ENCODE peak calls at places on chromosomes 13 and 19, in seven cellular contexts. C is cardiac muscle cell; S is vagina; Z is neuronal stem cell; O is left ventricle myocardium inferior; E is CD4-positive, alpha-beta memory T cell; B is IMR-90. L is an unnamed sample.

GRCh38 chr13:27338816-27339215 is 68.2 kb downstream of the RASL11A start:
- DNase-seq in O (no peak), Z (no peak), B (no peak), C (no peak), E (no peak), S (no peak), L (no peak)

GRCh38 chr19:38004100-38004504 is 97.1 kb downstream of the SIPA1L3 start:
- DNase-seq in O (no peak), B (no peak), C (peak; percentile 37), Z (no peak), S (no peak), E (no peak), L (no peak)

GRCh38 chr13:28466151-28466550 is 28.8 kb downstream of the FLT1 start:
- DNase-seq in O (no peak), C (no peak), Z (no peak), B (no peak), E (no peak), S (no peak), L (no peak)

GRCh38 chr19:16268676-16269319 is 55.8 kb upstream of the KLF2 start:
- DNase-seq in S (no peak), Z (no peak), C (no peak), O (no peak), B (no peak), E (peak; percentile 37), L (no peak)

GRCh38 chr19:7337380-7338194 is 11.2 kb upstream of the ARHGEF18 start:
- DNase-seq in Z (no peak), C (no peak), O (no peak), E (no peak), S (no peak), B (no peak), L (no peak)

GRCh38 chr13:60431108-60431700 is 34.2 kb downstream of the TDRD3 start:
- DNase-seq in B (peak; percentile 72), C (peak; percentile 78), S (no peak), E (peak; percentile 52), Z (peak; percentile 41), O (no peak), L (no peak)

GRCh38 chr13:51519839-51520238 is 64.4 kb upstream of the WDFY2 start:
- DNase-seq in E (no peak), O (no peak), B (peak; percentile 61), Z (no peak), C (peak; percentile 44), S (no peak), L (no peak)

GRCh38 chr19:43789029-43789428 is 8.3 kb upstream of the KCNN4 start:
- DNase-seq in B (peak; percentile 56), E (no peak), S (no peak), C (peak; percentile 66), Z (peak; percentile 49), O (no peak), L (no peak)

GRCh38 chr19:37986048-37986750 is 79.2 kb downstream of the SIPA1L3 start:
- DNase-seq in B (no peak), E (no peak), Z (no peak), S (no peak), O (no peak), C (no peak), L (no peak)

GRCh38 chr13:60369242-60369641 is 27.8 kb upstream of the TDRD3 start:
- DNase-seq in Z (no peak), C (peak; percentile 12), S (no peak), O (no peak), B (peak; percentile 2), E (no peak), L (no peak)

GRCh38 chr19:13026478-13026999 is 31.3 kb downstream of the NFIX start:
- DNase-seq in B (peak; percentile 57), E (no peak), C (peak; percentile 45), S (no peak), Z (no peak), O (no peak), L (no peak)

GRCh38 chr13:50244913-50245574 is 229.8 kb downstream of the KCNRG start:
- DNase-seq in C (peak; percentile 59), O (no peak), B (peak; percentile 88), E (no peak), S (no peak), Z (no peak), L (peak; percentile 12)

GRCh38 chr19:13007292-13008045 is 12.2 kb downstream of the NFIX start:
- DNase-seq in C (no peak), B (no peak), S (no peak), E (no peak), Z (no peak), O (peak; percentile 73), L (no peak)

GRCh38 chr13:38590796-38591507 is 95.9 kb upstream of the FREM2 start:
- DNase-seq in S (no peak), O (no peak), C (no peak), Z (no peak), B (no peak), E (no peak), L (no peak)

GRCh38 chr19:43589680-43590079 is 6.3 kb downstream of the IRGQ start:
- DNase-seq in Z (no peak), E (no peak), S (no peak), C (no peak), O (no peak), B (no peak), L (no peak)

GRCh38 chr19:13727798-13728197 is 36.5 kb upstream of the MRI1 start:
- DNase-seq in B (peak; percentile 82), E (no peak), O (no peak), S (no peak), Z (no peak), C (peak; percentile 48), L (peak; percentile 16)

GRCh38 chr13:79989251-79989661 is 351.7 kb downstream of the SPRY2 start:
- DNase-seq in E (no peak), Z (no peak), O (no peak), B (peak; percentile 56), S (no peak), C (no peak), L (no peak)

GRCh38 chr13:26067601-26068000 is 15.8 kb upstream of the SHISA2 start:
- DNase-seq in S (no peak), B (no peak), E (no peak), Z (no peak), O (no peak), C (no peak), L (no peak)

GRCh38 chr19:8611890-8612806 is 1.6 kb upstream of the ADAMTS10 start:
- DNase-seq in C (peak; percentile 78), S (no peak), O (peak; percentile 72), Z (no peak), E (no peak), B (peak; percentile 66), L (peak; percentile 63)

GRCh38 chr13:40376296-40376849 is 290.1 kb downstream of the FOXO1 start:
- DNase-seq in E (no peak), C (no peak), Z (no peak), B (no peak), S (no peak), O (no peak), L (no peak)

GRCh38 chr13:98549728-98550317 is 27.1 kb downstream of the STK24 start:
- DNase-seq in Z (no peak), C (no peak), O (no peak), B (peak; percentile 60), S (no peak), E (no peak), L (no peak)

DNA sequence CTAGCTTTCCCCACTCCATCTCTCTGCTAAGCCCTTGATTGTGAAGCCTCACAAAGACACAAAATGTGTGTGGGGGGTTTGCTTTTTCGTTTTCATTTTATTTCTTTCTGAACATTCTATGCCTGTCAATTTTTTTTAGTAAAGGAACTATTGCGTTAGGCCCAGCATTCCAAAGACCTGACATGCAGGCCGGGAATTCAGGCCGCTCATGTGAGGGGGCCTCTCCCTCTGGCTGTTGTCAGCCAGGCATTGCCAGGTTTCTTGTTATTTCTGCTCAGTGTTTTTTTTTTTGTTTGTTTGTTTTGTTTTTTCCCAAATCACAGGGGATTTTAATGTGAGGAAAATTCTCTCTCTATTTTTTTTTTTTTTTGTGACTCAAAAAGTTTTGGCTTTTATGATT is 10.3 kb upstream of the MEDAG start:
- DNase-seq in O (peak; percentile 52), B (peak; percentile 92), S (no peak), E (no peak), Z (no peak), C (peak; percentile 95), L (peak; percentile 64)
- H3K27ac ChIP-seq in O (peak overlapping the region; percentile 47), B (peak overlapping the region; percentile 98), S (peak overlapping the region; percentile 83), E (no peak overlapping the region), Z (no peak overlapping the region), C (no peak overlapping the region), L (peak overlapping the region; percentile 97)

GRCh38 chr13:41610426-41610825 is 153.1 kb downstream of the RGCC start:
- DNase-seq in S (no peak), O (peak; percentile 56), Z (no peak), C (peak; percentile 96), E (no peak), B (peak; percentile 97), L (no peak)
- H3K4me1 ChIP-seq in S (peaks cover 23% of the 10 kb centered on the region), O (peaks cover 53% of the 10 kb centered on the region), Z (no peaks in the 10 kb centered on the region), C (peaks cover 7% of the 10 kb centered on the region), E (no peaks in the 10 kb centered on the region), B (peaks cover 33% of the 10 kb centered on the region), L (peaks cover 21% of the 10 kb centered on the region)

DNA sequence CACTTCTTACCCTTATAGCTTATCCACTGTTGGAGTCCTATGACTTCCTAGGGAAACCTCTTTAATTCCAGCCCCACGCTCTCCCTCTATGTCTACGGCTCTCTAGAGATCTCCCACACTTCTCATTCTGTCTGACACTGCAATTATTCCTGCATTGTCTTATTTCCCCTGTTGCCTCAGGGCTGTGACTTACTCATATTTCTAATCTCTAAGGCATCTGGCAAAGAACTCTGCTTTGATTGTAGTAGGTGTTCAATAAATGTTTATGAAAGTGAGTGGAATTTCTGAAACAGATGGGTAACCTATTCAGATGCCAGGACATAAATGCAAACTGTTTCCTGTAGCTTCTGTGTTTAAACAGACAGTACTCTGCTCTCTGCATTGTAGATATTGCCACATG is 102.4 kb upstream of the SERTM1 start:
- DNase-seq in C (no peak), Z (no peak), S (no peak), E (no peak), O (no peak), B (no peak), L (no peak)
- H3K4me3 ChIP-seq in C (no peak overlapping the region), Z (no peak overlapping the region), S (no peak overlapping the region), E (no peak overlapping the region), O (no peak overlapping the region), B (no peak overlapping the region), L (no peak overlapping the region)

GRCh38 chr13:29596064-29596418 is 553 bp upstream of the SLC7A1 start:
- DNase-seq in E (no peak), C (no peak), O (no peak), Z (no peak), B (no peak), S (no peak), L (no peak)
- H3K27ac ChIP-seq in E (peak overlapping the region; percentile 51), C (no peak overlapping the region), O (peak overlapping the region; percentile 79), Z (no peak overlapping the region), B (no peak overlapping the region), S (peak overlapping the region; percentile 73), L (no peak overlapping the region)

GRCh38 chr19:55603115-55603514 is 2.3 kb upstream of the ZNF865 start:
- DNase-seq in C (no peak), O (no peak), Z (no peak), E (no peak), S (no peak), B (no peak), L (no peak)
- H3K4me1 ChIP-seq in C (peaks cover 6% of the 10 kb centered on the region), O (peaks cover 59% of the 10 kb centered on the region), Z (peaks cover 14% of the 10 kb centered on the region), E (peaks cover 49% of the 10 kb centered on the region), S (peaks cover 42% of the 10 kb centered on the region), B (peaks cover 9% of the 10 kb centered on the region), L (peaks cover 17% of the 10 kb centered on the region)

GRCh38 chr13:113951246-113951999 is 22.5 kb downstream of the C13orf46 start:
- DNase-seq in Z (peak; percentile 43), C (peak; percentile 89), O (peak; percentile 88), E (peak; percentile 31), B (peak; percentile 45), S (no peak), L (peak; percentile 57)
- H3K4me3 ChIP-seq in Z (no peak overlapping the region), C (no peak overlapping the region), O (peak overlapping the region; percentile 49), E (no peak overlapping the region), B (no peak overlapping the region), S (no peak overlapping the region), L (peak overlapping the region; percentile 53)

L was measured in thoracic aorta.